ENCODE peak calls at places on chromosomes 6 and 20, in nine cellular contexts. K is colonic mucosa; U is effector CD4-positive, alpha-beta T cell; O is D341Med; B is T-helper 2 cell; X is NCI-H510A treated with DMSO at 0.1 percent for 48 hours; Q is EH; F is brain microvascular endothelial cell; E is foreskin fibroblast. N is an unnamed sample.

GRCh38 chr6:106574729-106575458 is 54.4 kb downstream of the RTN4IP1 start:
- DNase-seq in Q (peak), X (no peak), B (no peak), O (no peak), U (no peak), F (peak), K (no peak), E (peak), N (peak)

GRCh38 chr20:37383229-37383989 is 37.5 kb downstream of the SRC start:
- DNase-seq in B (no peak), Q (peak), E (peak), F (peak), X (no peak), U (no peak), O (no peak), K (no peak), N (no peak)

GRCh38 chr20:48769111-48769879 is 58.5 kb downstream of the PREX1 start:
- DNase-seq in Q (no peak), K (no peak), E (no peak), O (no peak), B (peak), X (no peak), U (peak), F (no peak), N (no peak)

GRCh38 chr6:45617441-45617840 is 239.7 kb upstream of the SUPT3H start:
- DNase-seq in B (no peak), O (no peak), X (no peak), Q (peak), U (no peak), E (no peak), K (no peak), F (no peak), N (no peak)

GRCh38 chr6:41586564-41586963 is 40.4 kb downstream of the FOXP4 start:
- DNase-seq in E (peak), X (no peak), B (no peak), K (no peak), Q (no peak), O (no peak), U (no peak), F (no peak), N (no peak)

GRCh38 chr20:2206957-2207769 is 88.6 kb upstream of the TGM3 start:
- DNase-seq in F (peak), O (peak), K (peak), B (peak), U (peak), Q (peak), X (peak), E (peak), N (peak)

GRCh38 chr6:43076928-43077809 is 1.1 kb downstream of the PTK7 start:
- DNase-seq in F (peak), K (peak), X (peak), U (no peak), E (peak), Q (peak), O (peak), B (no peak), N (no peak)

GRCh38 chr20:18692453-18692852 is 104.6 kb downstream of the DTD1 start:
- DNase-seq in K (no peak), U (no peak), X (no peak), F (no peak), O (no peak), Q (peak), B (no peak), E (peak), N (no peak)

GRCh38 chr6:17583811-17584210 is 16.3 kb upstream of the FAM8A1 start:
- DNase-seq in E (peak), O (no peak), Q (peak), K (no peak), F (peak), U (no peak), B (no peak), X (no peak), N (peak)

N was measured in hepatic stellate cell.